ENCODE peak calls at places on chromosomes 7 and 10, in ten cellular contexts. One of them, this sample, is unnamed.

GRCh38 chr7:69994218-69994617 is 395.9 kb downstream of the AUTS2 start:
- DNase-seq in body of pancreas: no peak
- DNase-seq in choroid plexus epithelial cell: no peak
- DNase-seq in heart right ventricle: no peak
- DNase-seq in astrocyte of the spinal cord: no peak
- DNase-seq in dorsolateral prefrontal cortex: no peak
- DNase-seq in lower lobe of right lung: no peak
- DNase-seq in GM10248: no peak
- DNase-seq in retinal pigment epithelial cell: no peak
- DNase-seq in heart left ventricle: no peak
- DNase-seq in this sample: no peak

GRCh38 chr10:99430116-99430450 is 341 bp downstream of the GOT1 start:
- DNase-seq in heart right ventricle: no peak
- DNase-seq in choroid plexus epithelial cell: no peak
- DNase-seq in retinal pigment epithelial cell: no peak
- DNase-seq in heart left ventricle: no peak
- DNase-seq in lower lobe of right lung: no peak
- DNase-seq in body of pancreas: no peak
- DNase-seq in dorsolateral prefrontal cortex: no peak
- DNase-seq in astrocyte of the spinal cord: peak
- DNase-seq in GM10248: no peak
- DNase-seq in this sample: no peak

GRCh38 chr7:93949468-93949867 is 27.9 kb downstream of the GNG11 start:
- DNase-seq in lower lobe of right lung: no peak
- DNase-seq in GM10248: no peak
- DNase-seq in body of pancreas: no peak
- DNase-seq in dorsolateral prefrontal cortex: no peak
- DNase-seq in retinal pigment epithelial cell: peak
- DNase-seq in heart right ventricle: no peak
- DNase-seq in choroid plexus epithelial cell: peak
- DNase-seq in astrocyte of the spinal cord: peak
- DNase-seq in heart left ventricle: no peak
- DNase-seq in this sample: no peak

GRCh38 chr10:125038637-125039036 is 96.7 kb downstream of the ZRANB1 start:
- DNase-seq in GM10248: no peak
- DNase-seq in choroid plexus epithelial cell: no peak
- DNase-seq in body of pancreas: peak
- DNase-seq in lower lobe of right lung: peak
- DNase-seq in heart right ventricle: peak
- DNase-seq in dorsolateral prefrontal cortex: no peak
- DNase-seq in heart left ventricle: peak
- DNase-seq in retinal pigment epithelial cell: no peak
- DNase-seq in astrocyte of the spinal cord: no peak
- DNase-seq in this sample: no peak

GRCh38 chr7:32928785-32929184 is 28.5 kb upstream of the FKBP9 start:
- DNase-seq in astrocyte of the spinal cord: no peak
- DNase-seq in heart left ventricle: no peak
- DNase-seq in choroid plexus epithelial cell: no peak
- DNase-seq in dorsolateral prefrontal cortex: no peak
- DNase-seq in GM10248: no peak
- DNase-seq in heart right ventricle: no peak
- DNase-seq in retinal pigment epithelial cell: no peak
- DNase-seq in body of pancreas: no peak
- DNase-seq in lower lobe of right lung: no peak
- DNase-seq in this sample: no peak

GRCh38 chr7:125136341-125136740 is 206.7 kb upstream of the POT1 start:
- DNase-seq in choroid plexus epithelial cell: no peak
- DNase-seq in heart right ventricle: no peak
- DNase-seq in body of pancreas: no peak
- DNase-seq in heart left ventricle: no peak
- DNase-seq in astrocyte of the spinal cord: no peak
- DNase-seq in GM10248: no peak
- DNase-seq in lower lobe of right lung: no peak
- DNase-seq in retinal pigment epithelial cell: peak
- DNase-seq in dorsolateral prefrontal cortex: no peak
- DNase-seq in this sample: no peak

GRCh38 chr10:110363572-110364411 is 59.1 kb upstream of the SMNDC1 start:
- DNase-seq in GM10248: no peak
- DNase-seq in body of pancreas: peak
- DNase-seq in heart right ventricle: no peak
- DNase-seq in dorsolateral prefrontal cortex: peak
- DNase-seq in choroid plexus epithelial cell: no peak
- DNase-seq in heart left ventricle: no peak
- DNase-seq in retinal pigment epithelial cell: no peak
- DNase-seq in lower lobe of right lung: no peak
- DNase-seq in astrocyte of the spinal cord: no peak
- DNase-seq in this sample: no peak

GRCh38 chr10:78365711-78366110 is 332.0 kb downstream of the RPS24 start:
- DNase-seq in choroid plexus epithelial cell: peak
- DNase-seq in dorsolateral prefrontal cortex: no peak
- DNase-seq in heart left ventricle: no peak
- DNase-seq in body of pancreas: no peak
- DNase-seq in heart right ventricle: no peak
- DNase-seq in lower lobe of right lung: no peak
- DNase-seq in retinal pigment epithelial cell: no peak
- DNase-seq in astrocyte of the spinal cord: peak
- DNase-seq in GM10248: no peak
- DNase-seq in this sample: no peak

GRCh38 chr7:92133133-92133736 is 1.0 kb downstream of the CYP51A1 start:
- DNase-seq in astrocyte of the spinal cord: no peak
- DNase-seq in heart right ventricle: no peak
- DNase-seq in retinal pigment epithelial cell: no peak
- DNase-seq in body of pancreas: no peak
- DNase-seq in dorsolateral prefrontal cortex: no peak
- DNase-seq in choroid plexus epithelial cell: no peak
- DNase-seq in lower lobe of right lung: no peak
- DNase-seq in GM10248: no peak
- DNase-seq in heart left ventricle: no peak
- DNase-seq in this sample: no peak

GRCh38 chr10:115093286-115093775 is at the start of gene ATRNL1:
- DNase-seq in heart left ventricle: peak
- DNase-seq in heart right ventricle: peak
- DNase-seq in lower lobe of right lung: no peak
- DNase-seq in body of pancreas: peak
- DNase-seq in choroid plexus epithelial cell: no peak
- DNase-seq in retinal pigment epithelial cell: no peak
- DNase-seq in GM10248: peak
- DNase-seq in astrocyte of the spinal cord: peak
- DNase-seq in dorsolateral prefrontal cortex: no peak
- DNase-seq in this sample: peak

GRCh38 chr10:88127766-88128165 is 264.3 kb downstream of the PTEN start:
- DNase-seq in heart left ventricle: no peak
- DNase-seq in dorsolateral prefrontal cortex: no peak
- DNase-seq in choroid plexus epithelial cell: no peak
- DNase-seq in body of pancreas: no peak
- DNase-seq in GM10248: no peak
- DNase-seq in heart right ventricle: no peak
- DNase-seq in astrocyte of the spinal cord: no peak
- DNase-seq in retinal pigment epithelial cell: no peak
- DNase-seq in lower lobe of right lung: no peak
- DNase-seq in this sample: no peak

GRCh38 chr10:22341190-22341935 is 3.9 kb upstream of the SPAG6 start:
- DNase-seq in body of pancreas: no peak
- DNase-seq in GM10248: no peak
- DNase-seq in dorsolateral prefrontal cortex: no peak
- DNase-seq in heart left ventricle: no peak
- DNase-seq in heart right ventricle: no peak
- DNase-seq in astrocyte of the spinal cord: no peak
- DNase-seq in choroid plexus epithelial cell: peak
- DNase-seq in retinal pigment epithelial cell: no peak
- DNase-seq in lower lobe of right lung: no peak
- DNase-seq in this sample: peak

GRCh38 chr10:22805304-22805703 is 90.9 kb upstream of the PIP4K2A start:
- DNase-seq in lower lobe of right lung: no peak
- DNase-seq in dorsolateral prefrontal cortex: peak
- DNase-seq in astrocyte of the spinal cord: peak
- DNase-seq in heart left ventricle: no peak
- DNase-seq in GM10248: no peak
- DNase-seq in body of pancreas: peak
- DNase-seq in retinal pigment epithelial cell: peak
- DNase-seq in choroid plexus epithelial cell: peak
- DNase-seq in heart right ventricle: no peak
- DNase-seq in this sample: no peak

GRCh38 chr10:103350522-103351260 is at the start of gene PCGF6:
- DNase-seq in heart left ventricle: peak
- DNase-seq in heart right ventricle: peak
- DNase-seq in body of pancreas: peak
- DNase-seq in lower lobe of right lung: peak
- DNase-seq in retinal pigment epithelial cell: no peak
- DNase-seq in GM10248: peak
- DNase-seq in dorsolateral prefrontal cortex: peak
- DNase-seq in astrocyte of the spinal cord: peak
- DNase-seq in choroid plexus epithelial cell: peak
- DNase-seq in this sample: peak

GRCh38 chr7:139058963-139059362 is 23.1 kb upstream of the ZC3HAV1L start:
- DNase-seq in choroid plexus epithelial cell: peak
- DNase-seq in heart right ventricle: no peak
- DNase-seq in body of pancreas: no peak
- DNase-seq in retinal pigment epithelial cell: no peak
- DNase-seq in dorsolateral prefrontal cortex: no peak
- DNase-seq in lower lobe of right lung: no peak
- DNase-seq in heart left ventricle: peak
- DNase-seq in astrocyte of the spinal cord: peak
- DNase-seq in GM10248: no peak
- DNase-seq in this sample: no peak

DNA sequence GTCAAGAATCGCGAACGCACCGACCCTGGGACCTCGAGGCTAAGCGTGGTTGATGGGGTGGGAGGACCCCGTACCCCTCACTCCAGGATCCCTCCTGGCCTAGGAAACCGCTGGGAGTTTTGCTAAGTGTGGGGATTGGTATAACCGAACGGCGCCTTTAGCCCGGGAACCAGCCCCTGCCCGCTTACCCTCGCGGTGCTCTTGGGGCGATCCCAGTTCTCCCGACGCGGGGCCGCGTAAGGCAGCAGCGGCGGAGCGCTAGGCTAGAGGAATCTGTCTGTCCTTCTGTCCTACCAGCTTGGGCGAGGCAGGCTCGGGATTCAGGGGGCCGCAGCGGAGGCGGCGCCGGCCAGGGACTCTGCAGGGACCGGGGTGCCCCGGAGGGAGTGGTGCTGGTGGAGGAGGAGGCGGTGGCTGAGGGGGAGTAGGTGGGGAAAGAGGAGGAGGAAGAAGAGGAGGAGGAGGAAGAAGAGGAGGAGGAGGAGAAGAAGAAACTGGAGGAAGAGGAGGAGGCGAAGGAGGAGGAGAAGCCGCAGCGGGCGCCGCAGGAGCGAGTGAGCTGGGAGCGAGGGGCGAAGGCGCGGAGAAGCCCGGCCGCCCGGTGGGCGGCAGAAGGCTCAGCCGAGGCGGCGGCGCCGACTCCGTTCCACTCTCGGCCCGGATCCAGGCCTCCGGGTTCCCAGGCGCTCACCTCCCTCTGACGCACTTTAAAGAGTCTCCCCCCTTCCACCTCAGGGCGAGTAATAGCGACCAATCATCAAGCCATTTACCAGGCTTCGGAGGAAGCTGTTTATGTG is 439 bp upstream of the EMX2 start:
- DNase-seq in heart right ventricle: no peak
- DNase-seq in body of pancreas: peak
- DNase-seq in retinal pigment epithelial cell: peak
- DNase-seq in lower lobe of right lung: no peak
- DNase-seq in dorsolateral prefrontal cortex: no peak
- DNase-seq in choroid plexus epithelial cell: peak
- DNase-seq in GM10248: peak
- DNase-seq in heart left ventricle: no peak
- DNase-seq in astrocyte of the spinal cord: peak
- DNase-seq in this sample: peak
- TF ChIP-seq CTCF in heart right ventricle: no peak
- TF ChIP-seq CTCF in body of pancreas: no peak
- TF ChIP-seq CTCF in retinal pigment epithelial cell: no peak
- TF ChIP-seq CTCF in lower lobe of right lung: no peak
- TF ChIP-seq CTCF in dorsolateral prefrontal cortex: no peak
- TF ChIP-seq CTCF in choroid plexus epithelial cell: no peak
- TF ChIP-seq CTCF in GM10248: no peak
- TF ChIP-seq CTCF in heart left ventricle: no peak
- TF ChIP-seq CTCF in astrocyte of the spinal cord: no peak
- TF ChIP-seq CTCF in this sample: no peak

DNA sequence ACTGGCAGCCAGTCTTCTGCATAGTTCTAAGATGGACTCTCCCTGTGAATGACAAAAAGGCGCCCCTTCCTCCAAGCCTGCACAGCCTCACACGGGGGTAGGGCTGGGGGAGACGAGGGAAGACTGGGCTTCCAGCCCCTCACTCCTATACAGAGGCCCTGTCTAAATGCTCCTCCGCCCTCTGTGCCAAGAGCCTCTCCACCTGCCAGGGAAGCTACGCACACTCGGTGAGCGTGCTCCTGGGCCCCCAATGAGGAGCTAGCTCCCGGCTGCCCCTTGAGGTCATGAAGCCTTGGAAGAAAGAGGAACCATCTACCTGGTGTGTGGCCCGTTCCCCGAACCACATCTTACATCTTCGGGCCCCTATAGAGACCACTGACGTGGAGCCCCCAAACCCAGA is 54.8 kb downstream of the CRTAC1 start:
- DNase-seq in body of pancreas: no peak
- DNase-seq in lower lobe of right lung: no peak
- DNase-seq in heart right ventricle: no peak
- DNase-seq in choroid plexus epithelial cell: no peak
- DNase-seq in astrocyte of the spinal cord: no peak
- DNase-seq in heart left ventricle: no peak
- DNase-seq in GM10248: no peak
- DNase-seq in dorsolateral prefrontal cortex: no peak
- DNase-seq in retinal pigment epithelial cell: no peak
- DNase-seq in this sample: no peak
- TF ChIP-seq CTCF in body of pancreas: no peak
- TF ChIP-seq CTCF in lower lobe of right lung: no peak
- TF ChIP-seq CTCF in heart right ventricle: no peak
- TF ChIP-seq CTCF in choroid plexus epithelial cell: no peak
- TF ChIP-seq CTCF in astrocyte of the spinal cord: no peak
- TF ChIP-seq CTCF in heart left ventricle: no peak
- TF ChIP-seq CTCF in GM10248: no peak
- TF ChIP-seq CTCF in dorsolateral prefrontal cortex: no peak
- TF ChIP-seq CTCF in retinal pigment epithelial cell: no peak
- TF ChIP-seq CTCF in this sample: no peak

GRCh38 chr7:56063882-56064625 is at the start of gene SUMF2:
- DNase-seq in lower lobe of right lung: peak
- DNase-seq in retinal pigment epithelial cell: peak
- DNase-seq in body of pancreas: peak
- DNase-seq in heart right ventricle: peak
- DNase-seq in GM10248: peak
- DNase-seq in astrocyte of the spinal cord: peak
- DNase-seq in choroid plexus epithelial cell: peak
- DNase-seq in dorsolateral prefrontal cortex: peak
- DNase-seq in heart left ventricle: peak
- DNase-seq in this sample: peak
- TF ChIP-seq CTCF in lower lobe of right lung: peak
- TF ChIP-seq CTCF in retinal pigment epithelial cell: peak
- TF ChIP-seq CTCF in body of pancreas: peak
- TF ChIP-seq CTCF in heart right ventricle: peak
- TF ChIP-seq CTCF in GM10248: no peak
- TF ChIP-seq CTCF in astrocyte of the spinal cord: no peak
- TF ChIP-seq CTCF in choroid plexus epithelial cell: no peak
- TF ChIP-seq CTCF in dorsolateral prefrontal cortex: peak
- TF ChIP-seq CTCF in heart left ventricle: peak
- TF ChIP-seq CTCF in this sample: peak

DNA sequence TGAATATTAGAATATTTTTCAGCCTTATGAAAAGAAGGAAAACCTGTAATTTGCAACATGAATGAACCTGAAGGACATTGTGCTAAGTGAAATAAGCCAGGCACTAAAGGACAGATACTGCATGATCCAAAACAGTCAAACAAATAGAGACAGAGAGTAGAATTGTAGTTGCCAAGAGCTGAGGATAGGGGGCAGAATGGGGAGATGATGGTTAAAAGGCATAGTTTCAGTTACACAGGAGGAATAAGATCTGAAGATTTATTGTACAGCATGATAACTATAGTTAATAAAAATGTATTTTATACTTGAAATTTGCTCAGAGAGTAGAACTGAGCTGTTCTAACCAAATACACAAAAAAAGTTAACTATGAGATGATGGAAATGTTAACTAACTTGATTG is 149.0 kb upstream of the TMEM106B start:
- DNase-seq in astrocyte of the spinal cord: no peak
- DNase-seq in lower lobe of right lung: no peak
- DNase-seq in retinal pigment epithelial cell: no peak
- DNase-seq in GM10248: no peak
- DNase-seq in heart left ventricle: no peak
- DNase-seq in heart right ventricle: no peak
- DNase-seq in body of pancreas: no peak
- DNase-seq in dorsolateral prefrontal cortex: no peak
- DNase-seq in choroid plexus epithelial cell: peak
- DNase-seq in this sample: no peak
- TF ChIP-seq CTCF in astrocyte of the spinal cord: peak
- TF ChIP-seq CTCF in lower lobe of right lung: no peak
- TF ChIP-seq CTCF in retinal pigment epithelial cell: peak
- TF ChIP-seq CTCF in GM10248: peak
- TF ChIP-seq CTCF in heart left ventricle: no peak
- TF ChIP-seq CTCF in heart right ventricle: no peak
- TF ChIP-seq CTCF in body of pancreas: no peak
- TF ChIP-seq CTCF in dorsolateral prefrontal cortex: no peak
- TF ChIP-seq CTCF in choroid plexus epithelial cell: peak
- TF ChIP-seq CTCF in this sample: peak

This sample was measured in GM13976.